ENCODE peak calls at places on chromosomes 2 and 18, in nine cellular contexts. N, J, S, O, I, P, H, W and B are unnamed samples.

GRCh38 chr2:28449489-28450395 is 46.1 kb upstream of the PLB1 start:
- DNase-seq in N (no peak), J (no peak), S (no peak), O (no peak), I (peak), P (peak), H (peak), W (no peak), B (peak)

GRCh38 chr2:45191972-45192371 is 182.7 kb upstream of the SIX2 start:
- DNase-seq in N (no peak), J (no peak), S (no peak), O (no peak), I (no peak), P (no peak), H (peak), W (no peak), B (no peak)

GRCh38 chr2:80256396-80257167 is 48.0 kb downstream of the LRRTM1 start:
- DNase-seq in N (peak), J (no peak), S (peak), O (peak), I (no peak), P (peak), H (no peak), W (no peak), B (peak)

GRCh38 chr2:105005170-105005569 is 32.7 kb upstream of the MRPS9 start:
- DNase-seq in N (no peak), J (no peak), S (peak), O (no peak), I (no peak), P (no peak), H (no peak), W (no peak), B (peak)

GRCh38 chr2:77161009-77161408 is 361.2 kb downstream of the LRRTM4 start:
- DNase-seq in N (no peak), J (no peak), S (no peak), O (no peak), I (no peak), P (peak), H (peak), W (no peak), B (peak)

GRCh38 chr2:234881413-234882241 is 70.2 kb upstream of the SH3BP4 start:
- DNase-seq in N (peak), J (no peak), S (peak), O (peak), I (peak), P (peak), H (peak), W (peak), B (peak)

GRCh38 chr2:20224716-20225293 is at the start of gene SDC1:
- DNase-seq in N (peak), J (no peak), S (no peak), O (peak), I (peak), P (peak), H (peak), W (peak), B (peak)

GRCh38 chr2:131009713-131010475 is 83.4 kb downstream of the FAM168B start:
- DNase-seq in N (no peak), J (no peak), S (no peak), O (no peak), I (no peak), P (no peak), H (no peak), W (no peak), B (no peak)

GRCh38 chr2:234146087-234146826 is 95.8 kb downstream of the SPP2 start:
- DNase-seq in N (no peak), J (no peak), S (no peak), O (no peak), I (peak), P (peak), H (peak), W (no peak), B (peak)

GRCh38 chr18:34892379-34892778 is 148.8 kb upstream of the MAPRE2 start:
- DNase-seq in N (no peak), J (no peak), S (no peak), O (no peak), I (no peak), P (no peak), H (no peak), W (no peak), B (no peak)

GRCh38 chr2:69893684-69894481 is at the start of gene SNRNP27:
- DNase-seq in N (peak), J (peak), S (peak), O (peak), I (peak), P (peak), H (peak), W (peak), B (peak)

GRCh38 chr18:79599503-79599931 is 80.1 kb upstream of the CTDP1 start:
- DNase-seq in N (no peak), J (no peak), S (no peak), O (no peak), I (no peak), P (peak), H (peak), W (no peak), B (peak)

GRCh38 chr2:45303417-45304202 is 294.4 kb upstream of the SIX2 start:
- DNase-seq in N (no peak), J (no peak), S (no peak), O (no peak), I (no peak), P (no peak), H (no peak), W (no peak), B (no peak)

GRCh38 chr2:6934758-6935638 is 17.8 kb downstream of the RNF144A start:
- DNase-seq in N (no peak), J (no peak), S (no peak), O (no peak), I (no peak), P (no peak), H (no peak), W (no peak), B (no peak)

DNA sequence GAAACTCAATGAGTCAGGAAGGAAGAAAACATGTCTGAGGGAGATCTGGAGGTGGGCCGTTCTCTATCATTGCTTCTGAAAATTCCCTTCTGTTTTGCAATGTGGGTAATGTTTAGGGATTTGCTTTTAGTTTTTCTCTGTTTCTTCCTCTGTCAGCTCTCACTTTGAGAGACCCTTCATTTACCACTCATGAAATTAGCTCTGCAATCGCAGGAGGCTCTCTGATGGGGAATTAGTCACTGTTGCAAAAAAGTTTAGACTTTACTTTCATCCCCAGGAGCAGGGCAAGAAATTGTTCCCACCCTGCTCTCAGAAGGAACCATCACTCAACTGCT is 80.0 kb upstream of the MAP4K3 start:
- DNase-seq in N (no peak), J (no peak), S (no peak), O (no peak), I (no peak), P (no peak), H (no peak), W (no peak), B (no peak)
- H3K9ac ChIP-seq in N (no peak), J (no peak), S (no peak), O (no peak), I (no peak), P (no peak), H (peak), W (no peak), B (no peak)

GRCh38 chr2:216016581-216016980 is 3.2 kb upstream of the MREG start:
- DNase-seq in N (no peak), J (no peak), S (no peak), O (no peak), I (no peak), P (no peak), H (no peak), W (no peak), B (no peak)
- H3K9ac ChIP-seq in N (no peak), J (peak), S (no peak), O (no peak), I (no peak), P (no peak), H (no peak), W (no peak), B (no peak)

GRCh38 chr2:201072201-201072530 is 365 bp downstream of the NDUFB3 start:
- DNase-seq in N (no peak), J (no peak), S (no peak), O (no peak), I (no peak), P (no peak), H (no peak), W (no peak), B (no peak)

GRCh38 chr2:201071305-201072200 is at the start of the genes HYCC2 and NDUFB3:
- DNase-seq in N (peak), J (peak), S (peak), O (peak), I (peak), P (peak), H (peak), W (peak), B (peak)

GRCh38 chr2:201070966-201071304 is 536 bp downstream of the HYCC2 start:
- DNase-seq in N (no peak), J (no peak), S (no peak), O (peak), I (peak), P (no peak), H (no peak), W (peak), B (peak)

GRCh38 chr2:201074996-201075395 is 3.2 kb downstream of the NDUFB3 start:
- DNase-seq in N (no peak), J (no peak), S (no peak), O (no peak), I (no peak), P (no peak), H (no peak), W (peak), B (no peak)

GRCh38 chr2:201073071-201073470 is 1.3 kb downstream of the NDUFB3 start:
- DNase-seq in N (no peak), J (no peak), S (no peak), O (no peak), I (no peak), P (no peak), H (no peak), W (no peak), B (no peak)
- H3K9ac ChIP-seq in N (no peak), J (no peak), S (no peak), O (no peak), I (peak), P (no peak), H (no peak), W (no peak), B (peak)

GRCh38 chr18:3037423-3037915 is 24.5 kb upstream of the LPIN2 start:
- DNase-seq in N (no peak), J (peak), S (no peak), O (no peak), I (peak), P (peak), H (peak), W (peak), B (peak)

GRCh38 chr18:3040183-3040582 is 27.2 kb upstream of the LPIN2 start:
- DNase-seq in N (no peak), J (no peak), S (no peak), O (no peak), I (no peak), P (no peak), H (no peak), W (no peak), B (no peak)

GRCh38 chr18:3035635-3036034 is 22.7 kb upstream of the LPIN2 start:
- DNase-seq in N (no peak), J (no peak), S (no peak), O (no peak), I (no peak), P (no peak), H (no peak), W (no peak), B (no peak)

GRCh38 chr18:3032721-3033120 is 19.8 kb upstream of the LPIN2 start:
- DNase-seq in N (no peak), J (no peak), S (no peak), O (no peak), I (no peak), P (no peak), H (no peak), W (no peak), B (no peak)

DNA sequence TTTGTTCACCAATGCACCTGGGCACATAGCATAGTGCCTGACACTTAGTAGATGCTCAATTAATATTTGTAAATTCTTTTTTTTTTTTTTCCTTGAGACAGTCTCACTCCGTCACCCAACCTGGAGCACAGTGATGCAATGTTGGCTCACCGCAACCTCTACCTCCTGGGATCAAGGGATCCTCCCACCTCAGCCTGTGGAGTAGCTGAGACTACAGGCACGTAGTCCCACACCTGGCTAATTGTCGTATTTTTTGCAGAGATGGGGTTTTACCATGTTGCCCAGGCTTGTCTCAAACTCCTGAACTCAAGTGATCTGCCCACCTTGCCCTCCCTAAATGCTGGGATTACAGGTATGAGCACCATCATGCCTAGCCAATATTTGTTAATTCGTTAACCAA is 23.2 kb upstream of the LPIN2 start:
- DNase-seq in N (no peak), J (no peak), S (no peak), O (no peak), I (peak), P (no peak), H (no peak), W (no peak), B (no peak)
- H3K9ac ChIP-seq in N (no peak), J (no peak), S (no peak), O (no peak), I (no peak), P (no peak), H (no peak), W (no peak), B (no peak)

GRCh38 chr2:32788106-32788505 is 158.6 kb upstream of the LTBP1 start:
- DNase-seq in N (no peak), J (no peak), S (no peak), O (no peak), I (no peak), P (no peak), H (no peak), W (no peak), B (no peak)

GRCh38 chr2:32787207-32787606 is 159.4 kb downstream of the TTC27 start:
- DNase-seq in N (no peak), J (no peak), S (no peak), O (no peak), I (no peak), P (no peak), H (no peak), W (no peak), B (no peak)

GRCh38 chr2:32780961-32781360 is 153.1 kb downstream of the TTC27 start:
- DNase-seq in N (no peak), J (no peak), S (no peak), O (no peak), I (no peak), P (no peak), H (peak), W (no peak), B (no peak)

GRCh38 chr2:32783933-32784332 is 156.1 kb downstream of the TTC27 start:
- DNase-seq in N (no peak), J (no peak), S (no peak), O (no peak), I (no peak), P (no peak), H (no peak), W (no peak), B (no peak)

DNA sequence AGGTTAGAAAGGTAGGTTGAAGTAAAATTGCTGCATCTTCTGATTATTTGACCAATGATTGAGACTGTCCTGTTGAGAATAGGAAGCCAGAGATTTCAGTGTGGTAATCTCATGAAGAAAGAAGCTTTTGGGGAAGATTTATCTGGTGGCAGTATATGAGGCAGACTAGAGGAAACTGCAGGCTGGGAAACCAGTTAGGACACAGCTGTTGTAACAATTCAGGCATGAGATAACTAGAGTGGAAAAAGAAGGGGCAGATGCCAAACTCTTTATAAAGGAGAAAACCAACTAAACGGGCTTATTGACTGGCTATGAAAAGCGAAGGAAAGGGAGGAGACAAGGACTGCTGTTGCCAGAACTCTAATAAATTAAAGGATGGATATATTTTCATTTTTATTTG is 155.6 kb downstream of the TTC27 start:
- DNase-seq in N (no peak), J (no peak), S (no peak), O (peak), I (no peak), P (no peak), H (no peak), W (no peak), B (no peak)
- H3K9ac ChIP-seq in N (no peak), J (no peak), S (no peak), O (no peak), I (no peak), P (no peak), H (no peak), W (no peak), B (no peak)

GRCh38 chr18:48023334-48024008 is 93.0 kb upstream of the SMAD2 start:
- DNase-seq in N (peak), J (no peak), S (peak), O (peak), I (peak), P (peak), H (peak), W (peak), B (peak)
- H3K9ac ChIP-seq in N (no peak), J (no peak), S (peak), O (no peak), I (no peak), P (no peak), H (peak), W (peak), B (peak)

GRCh38 chr18:49835405-49835804 is 22.1 kb upstream of the ACAA2 start:
- DNase-seq in N (no peak), J (no peak), S (no peak), O (no peak), I (no peak), P (no peak), H (no peak), W (no peak), B (no peak)

GRCh38 chr18:49837889-49838288 is 24.6 kb upstream of the ACAA2 start:
- DNase-seq in N (no peak), J (no peak), S (no peak), O (no peak), I (peak), P (no peak), H (no peak), W (no peak), B (no peak)

GRCh38 chr18:49838381-49838780 is 25.0 kb upstream of the ACAA2 start:
- DNase-seq in N (no peak), J (no peak), S (no peak), O (no peak), I (no peak), P (no peak), H (no peak), W (no peak), B (no peak)

GRCh38 chr18:49841236-49842217 is 28.2 kb upstream of the ACAA2 start:
- DNase-seq in N (no peak), J (no peak), S (no peak), O (no peak), I (no peak), P (no peak), H (no peak), W (no peak), B (no peak)

GRCh38 chr18:49839012-49839411 is 25.7 kb upstream of the ACAA2 start:
- DNase-seq in N (no peak), J (no peak), S (no peak), O (no peak), I (peak), P (peak), H (peak), W (no peak), B (no peak)
- H3K9ac ChIP-seq in N (no peak), J (no peak), S (no peak), O (no peak), I (no peak), P (no peak), H (no peak), W (no peak), B (no peak)

GRCh38 chr2:191015229-191015628 is 1.3 kb upstream of the STAT1 start:
- DNase-seq in N (no peak), J (no peak), S (no peak), O (no peak), I (no peak), P (no peak), H (no peak), W (no peak), B (no peak)

GRCh38 chr2:191018048-191018447 is 4.1 kb upstream of the STAT1 start:
- DNase-seq in N (no peak), J (no peak), S (no peak), O (no peak), I (no peak), P (peak), H (no peak), W (no peak), B (no peak)

GRCh38 chr2:191013876-191014652 is at the start of gene STAT1:
- DNase-seq in N (peak), J (peak), S (peak), O (peak), I (peak), P (peak), H (peak), W (peak), B (peak)

GRCh38 chr2:191014653-191015020 is 666 bp upstream of the STAT1 start:
- DNase-seq in N (peak), J (no peak), S (no peak), O (no peak), I (no peak), P (no peak), H (no peak), W (no peak), B (no peak)

GRCh38 chr2:191015831-191016230 is 1.9 kb upstream of the STAT1 start:
- DNase-seq in N (no peak), J (no peak), S (no peak), O (no peak), I (no peak), P (no peak), H (no peak), W (no peak), B (no peak)
- H3K9ac ChIP-seq in N (no peak), J (no peak), S (no peak), O (no peak), I (no peak), P (no peak), H (no peak), W (no peak), B (no peak)

GRCh38 chr2:39124770-39125075 is 3.9 kb upstream of the SOS1 start:
- DNase-seq in N (no peak), J (no peak), S (no peak), O (no peak), I (no peak), P (no peak), H (no peak), W (no peak), B (no peak)

GRCh38 chr2:39128919-39129391 is 8.1 kb upstream of the SOS1 start:
- DNase-seq in N (no peak), J (peak), S (no peak), O (no peak), I (peak), P (no peak), H (no peak), W (no peak), B (peak)

GRCh38 chr2:39123436-39123999 is 2.7 kb upstream of the SOS1 start:
- DNase-seq in N (no peak), J (no peak), S (no peak), O (no peak), I (no peak), P (no peak), H (no peak), W (no peak), B (no peak)

GRCh38 chr2:39124000-39124769 is 3.3 kb upstream of the SOS1 start:
- DNase-seq in N (peak), J (peak), S (peak), O (peak), I (peak), P (peak), H (peak), W (peak), B (peak)

GRCh38 chr2:39127973-39128372 is 7.1 kb upstream of the SOS1 start:
- DNase-seq in N (no peak), J (peak), S (no peak), O (no peak), I (peak), P (peak), H (no peak), W (no peak), B (no peak)
- H3K9ac ChIP-seq in N (no peak), J (no peak), S (no peak), O (no peak), I (no peak), P (no peak), H (no peak), W (no peak), B (peak)